ENCODE peak calls at places on chromosome 5, in nine cellular contexts. K is mesendoderm; F is left ventricle myocardium inferior; R is hepatocyte; H is tibial artery; S is BE2C; W is CD4-positive, CD25-positive, alpha-beta regulatory T cell; V is PC-3; U is neuronal stem cell. O is an unnamed sample.
A peak's percentile ranks its signal among the peaks of the same experiment; 100 is the strongest.

GRCh38 chr5:146785065-146785464 is 93.5 kb downstream of the PPP2R2B start:
- DNase-seq in K (peak; percentile 61), F (no peak), R (no peak), H (no peak), S (no peak), W (no peak), V (no peak), U (no peak), O (no peak)

GRCh38 chr5:78896128-78896527 is 89.0 kb downstream of the ARSB start:
- DNase-seq in K (no peak), F (no peak), R (no peak), H (no peak), S (peak; percentile 43), W (no peak), V (peak; percentile 20), U (no peak), O (no peak)

GRCh38 chr5:118551031-118551430 is 437.3 kb downstream of the DTWD2 start:
- DNase-seq in K (no peak), F (no peak), R (no peak), H (no peak), S (no peak), W (no peak), V (no peak), U (no peak), O (no peak)

GRCh38 chr5:148620696-148621095 is 33.6 kb downstream of the HTR4 start:
- DNase-seq in K (no peak), F (no peak), R (no peak), H (no peak), S (no peak), W (no peak), V (no peak), U (no peak), O (peak; percentile 50)

GRCh38 chr5:41843456-41844112 is 26.6 kb downstream of the OXCT1 start:
- DNase-seq in K (peak; percentile 58), F (no peak), R (peak; percentile 82), H (no peak), S (peak; percentile 57), W (no peak), V (peak; percentile 71), U (peak; percentile 29), O (peak; percentile 32)

GRCh38 chr5:73229271-73229670 is 56.3 kb downstream of the TMEM174 start:
- DNase-seq in K (no peak), F (no peak), R (no peak), H (no peak), S (no peak), W (no peak), V (peak; percentile 63), U (no peak), O (no peak)

GRCh38 chr5:35159370-35159742 is 70.9 kb downstream of the PRLR start:
- DNase-seq in K (peak; percentile 96), F (no peak), R (peak; percentile 42), H (no peak), S (no peak), W (no peak), V (no peak), U (no peak), O (no peak)

GRCh38 chr5:123474238-123474637 is 37.7 kb upstream of the CSNK1G3 start:
- DNase-seq in K (no peak), F (no peak), R (no peak), H (no peak), S (no peak), W (no peak), V (no peak), U (no peak), O (no peak)

GRCh38 chr5:158995694-158996173 is 104.0 kb downstream of the EBF1 start:
- DNase-seq in K (no peak), F (no peak), R (no peak), H (no peak), S (no peak), W (no peak), V (no peak), U (no peak), O (no peak)

GRCh38 chr5:93299596-93300308 is 281.3 kb downstream of the NR2F1-AS1 start:
- DNase-seq in K (peak; percentile 71), F (no peak), R (no peak), H (no peak), S (no peak), W (no peak), V (no peak), U (peak; percentile 92), O (no peak)

GRCh38 chr5:76225316-76225715 is 142.1 kb downstream of the SV2C start:
- DNase-seq in K (no peak), F (no peak), R (no peak), H (no peak), S (no peak), W (no peak), V (no peak), U (no peak), O (no peak)

GRCh38 chr5:173733831-173734491 is 117.5 kb upstream of the BOD1 start:
- DNase-seq in K (no peak), F (no peak), R (no peak), H (no peak), S (no peak), W (no peak), V (no peak), U (no peak), O (no peak)

GRCh38 chr5:107361945-107362344 is 308.8 kb downstream of the EFNA5 start:
- DNase-seq in K (no peak), F (no peak), R (peak; percentile 52), H (no peak), S (no peak), W (no peak), V (peak; percentile 40), U (no peak), O (no peak)

GRCh38 chr5:59923465-59923864 is 29.9 kb upstream of the PDE4D start:
- DNase-seq in K (peak; percentile 47), F (no peak), R (peak; percentile 7), H (no peak), S (no peak), W (no peak), V (no peak), U (no peak), O (no peak)

GRCh38 chr5:94551858-94552257 is 66.5 kb downstream of the KIAA0825 start:
- DNase-seq in K (no peak), F (no peak), R (no peak), H (no peak), S (no peak), W (no peak), V (no peak), U (no peak), O (no peak)

GRCh38 chr5:73135429-73136276 is 15.3 kb downstream of the TMEM171 start:
- DNase-seq in K (peak; percentile 93), F (no peak), R (peak; percentile 18), H (no peak), S (no peak), W (no peak), V (peak; percentile 35), U (no peak), O (no peak)

GRCh38 chr5:150189728-150190502 is at the start of gene SLC6A7:
- DNase-seq in K (no peak), F (no peak), R (no peak), H (no peak), S (peak; percentile 39), W (no peak), V (no peak), U (no peak), O (no peak)
- H3K27me3 ChIP-seq in K (peaks cover 16% of the 10 kb centered on the region), F (peaks cover 45% of the 10 kb centered on the region), R (peaks cover 38% of the 10 kb centered on the region), H (peaks cover 24% of the 10 kb centered on the region), S (peaks cover 18% of the 10 kb centered on the region), W (peaks cover 3% of the 10 kb centered on the region), V (peaks cover 35% of the 10 kb centered on the region), U (peaks cover 44% of the 10 kb centered on the region), O (peaks cover 6% of the 10 kb centered on the region)

GRCh38 chr5:131282235-131282634 is 18.4 kb downstream of the CDC42SE2 start:
- DNase-seq in K (no peak), F (no peak), R (no peak), H (no peak), S (no peak), W (no peak), V (peak; percentile 37), U (no peak), O (no peak)
- H3K4me1 ChIP-seq in K (peaks cover 2% of the 10 kb centered on the region), F (peaks cover 27% of the 10 kb centered on the region), R (peaks cover 11% of the 10 kb centered on the region), H (no peaks in the 10 kb centered on the region), S (no peaks in the 10 kb centered on the region), W (peaks cover 84% of the 10 kb centered on the region), V (peaks cover 22% of the 10 kb centered on the region), U (no peaks in the 10 kb centered on the region), O (peaks cover 86% of the 10 kb centered on the region)

GRCh38 chr5:55993628-55994501 is 898 bp downstream of the IL6ST start:
- DNase-seq in K (no peak), F (no peak), R (no peak), H (no peak), S (no peak), W (no peak), V (peak; percentile 6), U (no peak), O (peak; percentile 64)

GRCh38 chr5:55989860-55990259 is 4.9 kb downstream of the IL6ST start:
- DNase-seq in K (no peak), F (no peak), R (no peak), H (no peak), S (no peak), W (no peak), V (no peak), U (no peak), O (no peak)

GRCh38 chr5:55993013-55993412 is 1.8 kb downstream of the IL6ST start:
- DNase-seq in K (no peak), F (no peak), R (no peak), H (no peak), S (no peak), W (no peak), V (peak; percentile 46), U (no peak), O (no peak)

GRCh38 chr5:55994502-55994997 is at the start of gene IL6ST:
- DNase-seq in K (peak; percentile 85), F (no peak), R (peak; percentile 85), H (no peak), S (no peak), W (peak; percentile 36), V (peak; percentile 49), U (no peak), O (peak; percentile 62)

DNA sequence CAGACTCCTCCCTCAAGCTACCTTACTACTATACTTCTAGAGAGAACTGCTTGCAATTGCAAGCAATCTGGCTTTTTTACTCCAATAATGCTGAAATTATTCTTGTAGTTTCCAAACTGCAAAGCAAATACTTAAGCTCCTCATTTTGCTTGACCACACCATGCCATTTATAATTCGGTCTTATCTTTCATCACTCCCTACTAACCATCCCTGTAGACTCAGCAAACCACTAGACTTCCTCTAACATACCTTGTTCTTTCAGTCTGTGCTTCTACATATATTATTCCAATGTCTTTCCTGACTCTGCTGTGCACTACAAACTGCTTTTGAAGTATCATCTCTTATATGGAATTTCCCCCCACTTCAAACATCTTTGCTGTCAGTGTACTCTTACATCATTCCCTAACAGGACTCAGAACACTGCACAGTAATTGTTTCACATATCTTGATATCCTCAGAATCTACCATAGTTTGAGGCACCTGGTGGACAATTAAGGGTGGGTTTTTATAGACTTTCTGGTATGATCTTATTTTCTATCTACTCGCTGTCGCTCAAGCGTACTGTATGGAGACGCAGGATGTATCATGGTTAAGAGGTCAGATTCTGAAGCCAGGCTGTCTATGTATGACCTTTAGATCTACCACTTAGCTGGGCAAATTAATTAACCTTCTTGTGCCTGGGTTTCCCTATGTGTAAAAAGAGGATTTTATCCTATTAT is 2.8 kb downstream of the IL6ST start:
- DNase-seq in K (no peak), F (no peak), R (no peak), H (no peak), S (no peak), W (no peak), V (no peak), U (no peak), O (no peak)
- H3K4me3 ChIP-seq in K (no peak overlapping the region), F (peak overlapping the region; percentile 78), R (peak overlapping the region; percentile 81), H (peak overlapping the region; percentile 89), S (peak overlapping the region; percentile 92), W (peak overlapping the region; percentile 97), V (no peak overlapping the region), U (no peak overlapping the region), O (peak overlapping the region; percentile 91)

GRCh38 chr5:2201832-2202231 is 319.1 kb upstream of the IRX4 start:
- DNase-seq in K (no peak), F (no peak), R (no peak), H (no peak), S (no peak), W (no peak), V (no peak), U (no peak), O (no peak)
- H3K27me3 ChIP-seq in K (no peaks in the 10 kb centered on the region), F (peaks cover 64% of the 10 kb centered on the region), R (no peaks in the 10 kb centered on the region), H (no peaks in the 10 kb centered on the region), S (no peaks in the 10 kb centered on the region), W (no peaks in the 10 kb centered on the region), V (peaks cover 67% of the 10 kb centered on the region), U (peaks cover 48% of the 10 kb centered on the region), O (no peaks in the 10 kb centered on the region)